ENCODE peak calls at places on chromosomes 6 and 20, in eight cellular contexts. R, Y, O, U, X, G, N and A are unnamed samples. For H3K36me3, the result is how much of the 10 kb centered on the place peaks cover.

GRCh38 chr6:79421707-79422484 is 115.3 kb downstream of the LCA5 start:
- DNase-seq in R (no peak), Y (no peak), O (no peak), U (no peak), X (peak), G (peak), N (no peak), A (peak)

GRCh38 chr20:38973546-38974120 is 11.5 kb downstream of the DHX35 start:
- DNase-seq in R (no peak), Y (no peak), O (no peak), U (peak), X (no peak), G (no peak), N (peak), A (no peak)

GRCh38 chr6:166616261-166617226 is 10.5 kb downstream of the RPS6KA2 start:
- DNase-seq in R (no peak), Y (peak), O (no peak), U (no peak), X (no peak), G (no peak), N (no peak), A (no peak)

GRCh38 chr20:23925789-23926525 is 46.4 kb upstream of the CST5 start:
- DNase-seq in R (no peak), Y (peak), O (no peak), U (no peak), X (no peak), G (no peak), N (no peak), A (no peak)

GRCh38 chr6:39143238-39143930 is 28.4 kb upstream of the SAYSD1 start:
- DNase-seq in R (no peak), Y (peak), O (no peak), U (no peak), X (no peak), G (no peak), N (no peak), A (no peak)

GRCh38 chr6:138477913-138478539 is 21.3 kb downstream of the NHSL1 start:
- DNase-seq in R (no peak), Y (no peak), O (no peak), U (no peak), X (no peak), G (no peak), N (no peak), A (no peak)

GRCh38 chr6:107965746-107966145 is 7.7 kb upstream of the SEC63 start:
- DNase-seq in R (no peak), Y (no peak), O (no peak), U (no peak), X (no peak), G (no peak), N (no peak), A (no peak)

GRCh38 chr6:26233608-26234420 is 131.2 kb upstream of the BTN3A2 start:
- DNase-seq in R (peak), Y (peak), O (peak), U (no peak), X (peak), G (peak), N (peak), A (no peak)

GRCh38 chr6:35139924-35140524 is 1.1 kb downstream of the TCP11 start:
- DNase-seq in R (peak), Y (no peak), O (peak), U (peak), X (peak), G (peak), N (peak), A (no peak)

GRCh38 chr6:40999498-41000070 is 39.4 kb downstream of the UNC5CL start:
- DNase-seq in R (no peak), Y (no peak), O (peak), U (peak), X (peak), G (peak), N (peak), A (no peak)

DNA sequence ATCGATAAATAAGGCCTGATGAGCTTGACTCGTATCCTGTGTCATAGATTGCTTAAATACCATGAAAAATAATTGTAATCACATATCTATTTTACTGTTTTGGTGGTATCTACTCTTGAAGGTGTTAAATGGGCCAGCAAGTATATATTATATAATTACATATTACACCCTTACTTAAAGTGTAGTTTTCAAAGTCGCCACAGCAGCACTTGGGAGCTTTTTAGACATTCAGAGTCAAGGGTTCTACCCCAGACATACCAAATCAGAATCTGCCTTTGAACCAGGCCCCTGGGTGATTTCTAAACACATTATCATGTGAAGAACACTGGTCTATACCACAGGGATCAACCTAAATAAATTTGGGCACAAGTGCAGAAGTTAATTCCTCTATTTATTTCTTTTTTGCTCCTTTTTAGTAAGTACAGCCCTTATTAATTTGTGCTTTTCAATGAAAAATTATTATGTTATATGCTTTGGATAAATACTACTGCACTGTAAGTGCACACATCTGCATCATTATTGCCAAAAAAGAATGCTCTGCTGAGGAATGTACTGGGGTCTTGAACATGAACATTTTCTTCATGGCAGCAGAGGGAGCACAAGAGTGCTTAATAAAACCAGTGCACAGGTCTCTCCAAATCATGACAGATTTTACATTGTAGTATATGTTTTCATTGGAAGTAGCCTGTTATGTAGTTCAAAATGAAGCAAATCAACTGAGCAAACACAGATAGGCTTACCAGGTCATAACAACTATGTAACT is 3.1 kb upstream of the ATXN1 start:
- DNase-seq in R (no peak), Y (no peak), O (no peak), U (no peak), X (peak), G (peak), N (no peak), A (no peak)
- TF ChIP-seq CTCF in R (peak), Y (no peak), O (peak), U (no peak), X (peak), G (peak), N (no peak), A (peak)

DNA sequence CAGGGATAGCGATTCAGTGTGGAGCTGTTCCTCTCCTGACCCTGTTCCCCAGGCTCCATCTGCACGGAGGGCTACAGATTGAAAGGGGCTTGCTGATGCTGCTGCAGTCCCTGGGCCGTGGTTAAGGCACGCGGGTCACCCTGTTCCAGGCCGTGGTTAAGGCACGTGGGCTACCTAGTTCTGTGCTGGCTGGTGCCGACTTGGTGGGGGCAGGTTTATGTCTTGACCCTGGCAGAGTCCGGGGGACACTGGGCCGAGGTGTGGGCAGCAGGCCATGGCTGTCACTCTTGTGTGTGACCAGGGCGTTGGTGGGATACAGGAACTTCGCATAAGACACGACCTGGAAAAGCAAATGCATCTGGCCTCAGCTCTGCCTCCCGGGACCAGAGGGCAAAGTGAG is 6.4 kb downstream of the RPS21 start:
- DNase-seq in R (no peak), Y (peak), O (no peak), U (no peak), X (no peak), G (no peak), N (no peak), A (no peak)
- H3K36me3 ChIP-seq in R (under half), Y (half or more), O (under half), U (under half), X (under half), G (under half), N (under half), A (under half)

DNA sequence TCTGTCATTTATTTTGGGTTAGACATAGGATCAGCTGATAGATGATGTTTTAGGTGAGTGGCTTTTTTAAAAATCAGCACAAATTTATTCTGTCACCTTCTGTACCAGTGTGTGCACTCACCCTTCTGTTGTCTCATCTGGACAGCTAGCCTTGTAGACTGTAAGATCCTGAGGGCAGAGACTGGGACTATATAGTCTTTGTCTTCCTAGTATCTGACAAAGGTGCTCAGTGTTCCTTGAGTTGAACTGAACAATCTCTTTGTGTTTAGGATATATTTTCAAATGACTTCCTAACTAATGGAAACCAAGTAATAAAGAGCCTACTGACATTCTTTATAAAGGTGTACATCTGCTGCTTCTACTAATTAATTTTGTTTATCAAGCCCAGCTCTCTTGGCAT is 3.0 kb downstream of the DCBLD1 start:
- DNase-seq in R (no peak), Y (no peak), O (no peak), U (no peak), X (no peak), G (no peak), N (no peak), A (no peak)
- H3K4me3 ChIP-seq in R (no peak), Y (peak), O (no peak), U (no peak), X (no peak), G (no peak), N (no peak), A (no peak)

DNA sequence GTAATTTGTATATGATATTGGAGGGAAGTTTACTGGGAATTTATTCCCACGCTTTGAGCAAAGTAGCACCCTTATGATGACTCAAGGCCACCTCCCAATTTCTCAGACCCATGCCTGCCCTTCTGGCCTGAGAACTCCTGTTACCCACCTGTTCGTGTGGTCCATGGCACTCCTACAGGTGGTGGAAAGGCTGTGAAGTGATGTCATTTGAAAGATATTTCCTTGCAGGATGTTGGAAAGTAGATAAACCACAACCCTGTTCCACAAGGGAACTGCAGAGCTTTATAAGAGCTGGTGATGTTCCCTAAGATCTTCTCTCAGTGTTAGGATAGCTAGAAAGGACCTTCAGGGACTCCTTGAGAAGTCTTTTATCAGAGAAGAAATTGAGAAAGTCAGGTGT is 70.5 kb downstream of the ADGRG6 start:
- DNase-seq in R (no peak), Y (no peak), O (no peak), U (no peak), X (no peak), G (no peak), N (no peak), A (no peak)
- TF ChIP-seq CTCF in R (no peak), Y (no peak), O (no peak), U (no peak), X (no peak), G (no peak), N (no peak), A (no peak)

GRCh38 chr20:62286493-62287064 is 16.2 kb upstream of the ADRM1 start:
- DNase-seq in R (no peak), Y (no peak), O (no peak), U (no peak), X (no peak), G (no peak), N (no peak), A (no peak)
- H3K36me3 ChIP-seq in R (under half), Y (half or more), O (under half), U (under half), X (under half), G (under half), N (half or more), A (under half)